ENCODE peak calls at places on chromosomes 12 and 14, in six cellular contexts. S, P, R, E, H and B are unnamed samples.

GRCh38 chr12:57148469-57149308 is 1.3 kb upstream of the LRP1-AS start:
- DNase-seq in S (no peak), P (peak), R (no peak), E (no peak), H (peak), B (no peak)

GRCh38 chr12:132276066-132276719 is 53.2 kb downstream of the GALNT9 start:
- DNase-seq in S (no peak), P (no peak), R (no peak), E (no peak), H (no peak), B (peak)

GRCh38 chr12:96501139-96501741 is 11.9 kb downstream of the CFAP54 start:
- DNase-seq in S (no peak), P (no peak), R (no peak), E (no peak), H (no peak), B (no peak)

GRCh38 chr12:29783773-29784666 is at the start of gene TMTC1:
- DNase-seq in S (no peak), P (peak), R (peak), E (peak), H (peak), B (no peak)

GRCh38 chr12:44874981-44875416 is 1.1 kb downstream of the NELL2 start:
- DNase-seq in S (no peak), P (no peak), R (peak), E (peak), H (no peak), B (peak)

GRCh38 chr14:61710853-61711817 is 15.8 kb downstream of the HIF1A start:
- DNase-seq in S (no peak), P (no peak), R (no peak), E (no peak), H (no peak), B (no peak)

GRCh38 chr12:95473440-95473946 is 459 bp upstream of the METAP2 start:
- DNase-seq in S (no peak), P (peak), R (peak), E (peak), H (peak), B (peak)

GRCh38 chr14:76811561-76811960 is 1.1 kb downstream of the ANGEL1 start:
- DNase-seq in S (no peak), P (no peak), R (no peak), E (no peak), H (no peak), B (no peak)